ENCODE peak calls at places on chromosomes 7 and 10, in seven cellular contexts. One of them, this sample, is unnamed.

GRCh38 chr7:128932862-128933821 is 4.6 kb upstream of the IRF5 start:
- DNase-seq in HFFc6: no peak
- DNase-seq in A549: no peak
- DNase-seq in vagina: no peak
- DNase-seq in GM12865: peak
- DNase-seq in RWPE1: no peak
- DNase-seq in neural crest cell: no peak
- DNase-seq in this sample: peak

GRCh38 chr10:112363696-112364688 is 9.9 kb upstream of the ACSL5 start:
- DNase-seq in HFFc6: no peak
- DNase-seq in A549: no peak
- DNase-seq in vagina: peak
- DNase-seq in GM12865: no peak
- DNase-seq in RWPE1: no peak
- DNase-seq in neural crest cell: no peak
- DNase-seq in this sample: no peak

GRCh38 chr10:84205049-84205852 is 10.9 kb downstream of the CDHR1 start:
- DNase-seq in HFFc6: peak
- DNase-seq in A549: peak
- DNase-seq in vagina: no peak
- DNase-seq in GM12865: peak
- DNase-seq in RWPE1: peak
- DNase-seq in neural crest cell: peak
- DNase-seq in this sample: peak

GRCh38 chr10:33900591-33900990 is 566.1 kb upstream of the NRP1 start:
- DNase-seq in HFFc6: no peak
- DNase-seq in A549: no peak
- DNase-seq in vagina: no peak
- DNase-seq in GM12865: no peak
- DNase-seq in RWPE1: no peak
- DNase-seq in neural crest cell: no peak
- DNase-seq in this sample: no peak

GRCh38 chr7:4700577-4701235 is 18.6 kb downstream of the FOXK1 start:
- DNase-seq in HFFc6: peak
- DNase-seq in A549: peak
- DNase-seq in vagina: no peak
- DNase-seq in GM12865: no peak
- DNase-seq in RWPE1: no peak
- DNase-seq in neural crest cell: no peak
- DNase-seq in this sample: no peak

GRCh38 chr7:151010307-151011096 is 13.8 kb downstream of the ATG9B start:
- DNase-seq in HFFc6: no peak
- DNase-seq in A549: no peak
- DNase-seq in vagina: no peak
- DNase-seq in GM12865: no peak
- DNase-seq in RWPE1: no peak
- DNase-seq in neural crest cell: no peak
- DNase-seq in this sample: no peak

GRCh38 chr10:15211464-15211979 is 43.0 kb upstream of the NMT2 start:
- DNase-seq in HFFc6: peak
- DNase-seq in A549: no peak
- DNase-seq in vagina: no peak
- DNase-seq in GM12865: no peak
- DNase-seq in RWPE1: peak
- DNase-seq in neural crest cell: no peak
- DNase-seq in this sample: no peak

GRCh38 chr10:78657622-78658165 is 411.1 kb upstream of the ZMIZ1 start:
- DNase-seq in HFFc6: peak
- DNase-seq in A549: peak
- DNase-seq in vagina: no peak
- DNase-seq in GM12865: peak
- DNase-seq in RWPE1: peak
- DNase-seq in neural crest cell: peak
- DNase-seq in this sample: peak

GRCh38 chr10:69807122-69807521 is 5.4 kb downstream of the COL13A1 start:
- DNase-seq in HFFc6: peak
- DNase-seq in A549: peak
- DNase-seq in vagina: no peak
- DNase-seq in GM12865: no peak
- DNase-seq in RWPE1: peak
- DNase-seq in neural crest cell: no peak
- DNase-seq in this sample: no peak

GRCh38 chr10:469947-470338 is 219.5 kb downstream of the DIP2C start:
- DNase-seq in HFFc6: no peak
- DNase-seq in A549: no peak
- DNase-seq in vagina: no peak
- DNase-seq in GM12865: no peak
- DNase-seq in RWPE1: no peak
- DNase-seq in neural crest cell: no peak
- DNase-seq in this sample: no peak

GRCh38 chr7:24381919-24382505 is 98.0 kb downstream of the NPY start:
- DNase-seq in HFFc6: peak
- DNase-seq in A549: peak
- DNase-seq in vagina: no peak
- DNase-seq in GM12865: peak
- DNase-seq in RWPE1: peak
- DNase-seq in neural crest cell: no peak
- DNase-seq in this sample: peak

GRCh38 chr7:95434501-95435421 is at the start of gene PON2:
- DNase-seq in HFFc6: peak
- DNase-seq in A549: peak
- DNase-seq in vagina: no peak
- DNase-seq in GM12865: peak
- DNase-seq in RWPE1: peak
- DNase-seq in neural crest cell: peak
- DNase-seq in this sample: peak

GRCh38 chr7:86644282-86645173 is 819 bp downstream of the GRM3 start:
- DNase-seq in HFFc6: no peak
- DNase-seq in A549: no peak
- DNase-seq in vagina: no peak
- DNase-seq in GM12865: no peak
- DNase-seq in RWPE1: no peak
- DNase-seq in neural crest cell: peak
- DNase-seq in this sample: no peak

GRCh38 chr10:9096288-9096687 is 1041.8 kb downstream of the GATA3 start:
- DNase-seq in HFFc6: no peak
- DNase-seq in A549: no peak
- DNase-seq in vagina: no peak
- DNase-seq in GM12865: no peak
- DNase-seq in RWPE1: no peak
- DNase-seq in neural crest cell: no peak
- DNase-seq in this sample: no peak

GRCh38 chr7:88217675-88218427 is 2.0 kb downstream of the SRI start:
- DNase-seq in HFFc6: no peak
- DNase-seq in A549: no peak
- DNase-seq in vagina: no peak
- DNase-seq in GM12865: peak
- DNase-seq in RWPE1: no peak
- DNase-seq in neural crest cell: no peak
- DNase-seq in this sample: peak

GRCh38 chr10:1301138-1301537 is 245.0 kb downstream of the WDR37 start:
- DNase-seq in HFFc6: no peak
- DNase-seq in A549: no peak
- DNase-seq in vagina: no peak
- DNase-seq in GM12865: no peak
- DNase-seq in RWPE1: no peak
- DNase-seq in neural crest cell: no peak
- DNase-seq in this sample: no peak

GRCh38 chr7:146090023-146090645 is 26.5 kb upstream of the CNTNAP2 start:
- DNase-seq in HFFc6: no peak
- DNase-seq in A549: peak
- DNase-seq in vagina: no peak
- DNase-seq in GM12865: peak
- DNase-seq in RWPE1: peak
- DNase-seq in neural crest cell: no peak
- DNase-seq in this sample: peak

GRCh38 chr10:129780158-129780557 is 183.9 kb downstream of the EBF3 start:
- DNase-seq in HFFc6: no peak
- DNase-seq in A549: no peak
- DNase-seq in vagina: no peak
- DNase-seq in GM12865: no peak
- DNase-seq in RWPE1: no peak
- DNase-seq in neural crest cell: no peak
- DNase-seq in this sample: no peak

GRCh38 chr7:70072220-70072619 is 473.9 kb downstream of the AUTS2 start:
- DNase-seq in HFFc6: no peak
- DNase-seq in A549: no peak
- DNase-seq in vagina: no peak
- DNase-seq in GM12865: peak
- DNase-seq in RWPE1: no peak
- DNase-seq in neural crest cell: no peak
- DNase-seq in this sample: no peak

GRCh38 chr7:30148951-30149459 is 14.2 kb downstream of the MTURN start:
- DNase-seq in HFFc6: no peak
- DNase-seq in A549: no peak
- DNase-seq in vagina: peak
- DNase-seq in GM12865: no peak
- DNase-seq in RWPE1: peak
- DNase-seq in neural crest cell: no peak
- DNase-seq in this sample: no peak

GRCh38 chr7:132562690-132563089 is 13.6 kb downstream of the PLXNA4 start:
- DNase-seq in HFFc6: no peak
- DNase-seq in A549: no peak
- DNase-seq in vagina: no peak
- DNase-seq in GM12865: no peak
- DNase-seq in RWPE1: no peak
- DNase-seq in neural crest cell: no peak
- DNase-seq in this sample: no peak

GRCh38 chr10:49592726-49593563 is 17.2 kb upstream of the SLC18A3 start:
- DNase-seq in HFFc6: peak
- DNase-seq in A549: peak
- DNase-seq in vagina: peak
- DNase-seq in GM12865: peak
- DNase-seq in RWPE1: peak
- DNase-seq in neural crest cell: peak
- DNase-seq in this sample: peak

DNA sequence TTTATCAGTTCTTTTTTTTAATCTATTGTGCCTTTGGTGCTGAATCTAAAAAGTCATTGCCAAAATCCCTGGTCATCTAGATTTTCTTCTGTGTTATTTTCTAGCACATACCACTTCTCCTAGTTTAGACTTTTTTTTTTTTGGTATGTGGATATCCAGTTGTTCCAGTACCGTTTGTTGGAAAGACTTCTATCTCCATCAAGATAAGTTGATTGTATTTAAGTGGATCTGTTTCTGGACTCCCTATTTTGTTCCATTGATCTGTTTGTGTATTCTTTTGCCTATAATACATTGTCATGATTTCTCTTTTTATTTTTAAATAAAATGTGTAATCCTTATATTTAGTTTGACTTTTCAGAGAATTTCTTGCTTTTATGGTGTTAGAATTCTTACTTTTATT is 35.5 kb downstream of the RSBN1L start:
- DNase-seq in HFFc6: no peak
- DNase-seq in A549: no peak
- DNase-seq in vagina: no peak
- DNase-seq in GM12865: no peak
- DNase-seq in RWPE1: no peak
- DNase-seq in neural crest cell: no peak
- DNase-seq in this sample: no peak
- TF ChIP-seq CTCF in HFFc6: no peak
- TF ChIP-seq CTCF in A549: no peak
- TF ChIP-seq CTCF in vagina: no peak
- TF ChIP-seq CTCF in GM12865: no peak
- TF ChIP-seq CTCF in RWPE1: no peak
- TF ChIP-seq CTCF in neural crest cell: no peak
- TF ChIP-seq CTCF in this sample: no peak

DNA sequence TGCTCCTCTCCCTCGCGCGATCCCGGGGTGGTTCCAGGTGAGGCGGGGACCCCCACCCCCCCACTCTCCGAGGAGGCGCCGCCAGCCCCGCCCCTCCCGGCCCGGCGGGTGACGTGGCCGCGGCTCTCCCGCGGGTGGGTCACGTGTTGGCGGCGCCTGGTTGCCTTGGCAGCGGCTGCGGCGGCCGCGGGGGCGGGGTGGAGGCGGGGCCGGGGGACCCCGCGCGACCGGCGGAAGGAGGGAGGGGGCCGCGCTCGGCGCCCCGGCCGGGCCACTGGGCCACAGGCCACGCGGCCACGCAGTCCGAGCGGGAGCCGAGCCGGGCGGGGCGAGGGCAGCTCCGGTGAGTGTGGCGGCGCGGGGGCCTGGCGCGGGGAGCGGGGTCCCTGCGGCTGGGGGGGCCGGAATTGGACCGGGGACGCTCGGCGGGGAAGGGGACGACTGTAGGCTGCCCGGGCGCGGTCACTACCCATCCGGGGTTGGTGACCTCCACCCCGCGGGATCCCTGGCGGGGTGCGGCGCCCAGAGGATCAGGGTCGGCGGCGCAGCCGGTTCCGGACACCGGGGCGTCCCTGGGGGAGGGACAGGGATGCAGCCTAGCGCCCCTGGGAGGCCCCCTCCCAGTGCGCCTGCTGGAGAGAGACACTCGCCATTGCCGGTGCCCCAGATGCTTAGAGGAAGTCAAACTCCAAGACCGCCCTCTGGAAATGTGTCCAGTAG is at the start of gene ORAI2:
- DNase-seq in HFFc6: peak
- DNase-seq in A549: peak
- DNase-seq in vagina: no peak
- DNase-seq in GM12865: peak
- DNase-seq in RWPE1: peak
- DNase-seq in neural crest cell: peak
- DNase-seq in this sample: peak
- TF ChIP-seq CTCF in HFFc6: peak
- TF ChIP-seq CTCF in A549: no peak
- TF ChIP-seq CTCF in vagina: no peak
- TF ChIP-seq CTCF in GM12865: no peak
- TF ChIP-seq CTCF in RWPE1: no peak
- TF ChIP-seq CTCF in neural crest cell: no peak
- TF ChIP-seq CTCF in this sample: no peak

GRCh38 chr7:79709574-79710409 is 256.3 kb upstream of the MAGI2 start:
- DNase-seq in HFFc6: peak
- DNase-seq in A549: peak
- DNase-seq in vagina: no peak
- DNase-seq in GM12865: no peak
- DNase-seq in RWPE1: peak
- DNase-seq in neural crest cell: no peak
- DNase-seq in this sample: no peak
- TF ChIP-seq CTCF in HFFc6: no peak
- TF ChIP-seq CTCF in A549: no peak
- TF ChIP-seq CTCF in vagina: no peak
- TF ChIP-seq CTCF in GM12865: no peak
- TF ChIP-seq CTCF in RWPE1: no peak
- TF ChIP-seq CTCF in neural crest cell: no peak
- TF ChIP-seq CTCF in this sample: no peak

DNA sequence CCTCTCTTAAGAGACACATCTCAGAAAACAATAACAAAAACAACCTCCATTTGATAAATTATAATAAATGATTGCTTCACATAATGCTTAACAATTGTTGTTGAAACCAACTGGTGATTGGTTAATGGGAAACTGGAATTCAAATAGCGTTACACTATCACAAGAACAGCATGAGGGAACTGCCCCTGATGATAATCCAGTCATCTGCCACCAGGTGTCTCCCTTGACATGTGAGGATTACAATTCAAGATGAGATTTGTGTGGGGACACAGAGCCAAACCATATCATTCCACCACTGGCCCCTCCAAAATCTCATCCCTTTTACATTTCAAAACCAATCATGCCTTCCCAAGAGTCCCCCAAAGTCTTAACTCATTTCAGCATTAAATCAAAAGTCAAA is 375.9 kb downstream of the BMPER start:
- DNase-seq in HFFc6: no peak
- DNase-seq in A549: peak
- DNase-seq in vagina: no peak
- DNase-seq in GM12865: no peak
- DNase-seq in RWPE1: peak
- DNase-seq in neural crest cell: no peak
- DNase-seq in this sample: no peak
- TF ChIP-seq CTCF in HFFc6: peak
- TF ChIP-seq CTCF in A549: no peak
- TF ChIP-seq CTCF in vagina: no peak
- TF ChIP-seq CTCF in GM12865: no peak
- TF ChIP-seq CTCF in RWPE1: no peak
- TF ChIP-seq CTCF in neural crest cell: no peak
- TF ChIP-seq CTCF in this sample: no peak

This sample was measured in GM20000.